ENCODE peak calls at places on chromosomes 16 and 17, in nine cellular contexts. J is GM12878, K is spleen, Z is left lung, I is mammary epithelial cell, F is neural progenitor cell, P is lower lobe of right lung, S is OCI-LY7, X is mucosa of descending colon. Y is an unnamed sample.

GRCh38 chr17:9465216-9465921 is 110.3 kb downstream of the STX8 start:
- DNase-seq in J (no peak), K (no peak), Z (no peak), I (no peak), F (no peak), P (no peak), S (no peak), X (no peak), Y (no peak)

GRCh38 chr17:15913826-15914225 is 31.1 kb upstream of the ADORA2B start:
- DNase-seq in J (no peak), K (no peak), Z (no peak), I (no peak), F (no peak), P (no peak), S (no peak), X (no peak), Y (no peak)

GRCh38 chr16:84065536-84066132 is 23.0 kb upstream of the SLC38A8 start:
- DNase-seq in J (no peak), K (peak), Z (no peak), I (peak), F (peak), P (no peak), S (peak), X (peak), Y (peak)

GRCh38 chr17:64694207-64694606 is 32.1 kb upstream of the SMURF2 start:
- DNase-seq in J (no peak), K (no peak), Z (peak), I (peak), F (no peak), P (peak), S (no peak), X (peak), Y (no peak)

GRCh38 chr16:85395207-85395912 is 217.8 kb upstream of the GSE1 start:
- DNase-seq in J (peak), K (peak), Z (peak), I (peak), F (no peak), P (peak), S (no peak), X (peak), Y (peak)

GRCh38 chr16:456891-457483 is 31.5 kb downstream of the RAB11FIP3 start:
- DNase-seq in J (no peak), K (no peak), Z (no peak), I (no peak), F (no peak), P (no peak), S (no peak), X (no peak), Y (no peak)

GRCh38 chr16:3902731-3903130 is 22.2 kb upstream of the CREBBP start:
- DNase-seq in J (no peak), K (peak), Z (no peak), I (no peak), F (no peak), P (peak), S (no peak), X (no peak), Y (no peak)

GRCh38 chr17:67442787-67443624 is 65.9 kb downstream of the PITPNC1 start:
- DNase-seq in J (no peak), K (no peak), Z (no peak), I (no peak), F (peak), P (no peak), S (no peak), X (no peak), Y (no peak)

GRCh38 chr17:71793550-71793949 is 327.3 kb upstream of the SOX9 start:
- DNase-seq in J (no peak), K (no peak), Z (no peak), I (peak), F (no peak), P (no peak), S (no peak), X (no peak), Y (no peak)

GRCh38 chr17:31521632-31522283 is 130.3 kb downstream of the RAB11FIP4 start:
- DNase-seq in J (no peak), K (peak), Z (no peak), I (no peak), F (no peak), P (no peak), S (no peak), X (no peak), Y (no peak)
- TF ChIP-seq CTCF in J (peak), K (no peak), Z (no peak), I (no peak), F (no peak), P (no peak), S (peak), X (no peak), Y (no peak)

GRCh38 chr16:52731219-52731875 is 184.4 kb upstream of the TOX3 start:
- DNase-seq in J (no peak), K (no peak), Z (no peak), I (no peak), F (no peak), P (no peak), S (no peak), X (no peak), Y (no peak)
- H3K4me3 ChIP-seq in J (no peak), K (no peak), Z (no peak), I (no peak), F (no peak), P (no peak), S (no peak), X (no peak), Y (no peak)

GRCh38 chr17:3656755-3657587 is 11.4 kb downstream of the TAX1BP3 start:
- DNase-seq in J (no peak), K (no peak), Z (no peak), I (no peak), F (no peak), P (no peak), S (no peak), X (no peak), Y (no peak)

GRCh38 chr17:3660311-3660891 is 8.0 kb downstream of the TAX1BP3 start:
- DNase-seq in J (no peak), K (no peak), Z (no peak), I (no peak), F (no peak), P (no peak), S (no peak), X (no peak), Y (no peak)

GRCh38 chr17:3657588-3657869 is 10.8 kb downstream of the TAX1BP3 start:
- DNase-seq in J (no peak), K (no peak), Z (no peak), I (no peak), F (no peak), P (no peak), S (no peak), X (no peak), Y (no peak)

GRCh38 chr17:3658784-3659449 is 9.5 kb downstream of the TAX1BP3 start:
- DNase-seq in J (no peak), K (no peak), Z (no peak), I (no peak), F (no peak), P (no peak), S (no peak), X (no peak), Y (no peak)

DNA sequence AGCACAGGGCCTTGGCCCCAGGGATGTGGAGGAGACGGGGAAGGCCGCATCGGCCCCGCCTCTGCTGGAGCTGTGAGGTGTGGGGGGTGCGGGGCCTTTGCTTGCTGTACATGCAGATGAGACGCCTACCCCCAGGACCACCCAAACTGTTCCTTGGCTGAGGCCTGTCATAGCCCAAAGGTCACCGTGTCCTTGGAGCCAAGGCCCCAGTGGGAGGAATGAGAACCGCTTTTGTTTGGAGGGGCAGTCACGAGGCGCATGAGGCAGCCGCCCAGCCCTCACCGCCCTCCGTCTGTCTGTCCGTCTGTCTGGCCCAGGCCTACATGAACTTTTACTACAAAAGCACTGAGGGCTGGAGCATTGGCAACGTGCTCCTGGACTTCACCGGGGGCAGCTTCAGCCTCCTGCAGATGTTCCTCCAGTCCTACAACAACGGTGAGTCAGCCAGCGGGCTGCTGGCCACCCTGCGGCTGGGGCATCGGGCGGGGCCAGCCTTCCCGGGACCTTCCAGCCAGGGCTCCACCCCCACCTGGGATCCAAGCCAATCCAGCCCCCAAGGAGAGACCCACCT is 8.8 kb downstream of the TAX1BP3 start:
- DNase-seq in J (no peak), K (no peak), Z (peak), I (peak), F (no peak), P (no peak), S (no peak), X (peak), Y (no peak)
- TF ChIP-seq CTCF in J (no peak), K (no peak), Z (no peak), I (peak), F (no peak), P (no peak), S (no peak), X (no peak), Y (no peak)

DNA sequence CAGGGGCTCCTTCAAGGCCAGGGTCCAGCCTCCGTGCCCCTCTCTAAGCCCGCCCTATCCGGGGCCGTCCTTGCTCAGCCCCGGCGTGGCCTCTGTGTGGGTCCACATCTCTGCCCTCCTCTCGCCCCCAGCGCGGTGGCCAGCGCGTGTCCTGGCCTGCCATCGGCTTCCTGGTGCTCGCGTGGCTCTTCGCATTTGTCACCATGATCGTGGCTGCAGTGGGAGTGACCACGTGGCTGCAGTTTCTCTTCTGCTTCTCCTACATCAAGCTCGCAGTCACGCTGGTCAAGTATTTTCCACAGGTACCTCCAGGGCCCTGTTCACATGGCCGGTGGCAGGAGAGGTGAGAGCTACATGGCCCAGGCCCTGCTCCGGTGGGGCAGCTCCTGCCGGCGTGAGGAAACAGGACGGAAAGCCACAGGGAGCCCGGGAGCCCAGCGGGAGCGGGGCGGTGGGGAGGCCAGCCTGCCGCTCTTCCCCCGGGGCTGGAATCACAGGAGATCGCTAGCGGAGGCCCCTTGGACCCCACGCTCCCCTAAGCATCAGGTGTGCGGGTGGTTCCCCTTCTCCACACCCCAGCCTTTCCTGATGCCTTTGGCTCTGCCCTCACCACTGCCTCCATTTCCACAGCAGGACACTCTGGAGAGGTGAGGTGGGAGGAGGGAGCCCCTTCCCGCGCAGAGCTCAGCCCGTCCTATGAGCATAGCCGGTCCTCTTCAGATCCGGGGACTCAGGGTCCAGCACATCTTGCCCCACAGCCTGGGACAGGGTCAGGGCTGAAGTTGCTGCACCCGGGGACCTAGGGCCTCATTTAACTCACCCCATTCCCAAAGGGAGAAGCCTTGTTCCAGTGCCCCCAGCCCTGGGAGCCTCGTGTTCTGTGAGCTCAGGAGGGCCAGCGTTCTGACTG is 10.2 kb downstream of the TAX1BP3 start:
- DNase-seq in J (no peak), K (no peak), Z (no peak), I (no peak), F (no peak), P (no peak), S (no peak), X (no peak), Y (no peak)
- H3K4me3 ChIP-seq in J (no peak), K (no peak), Z (no peak), I (no peak), F (no peak), P (no peak), S (no peak), X (no peak), Y (no peak)

DNA sequence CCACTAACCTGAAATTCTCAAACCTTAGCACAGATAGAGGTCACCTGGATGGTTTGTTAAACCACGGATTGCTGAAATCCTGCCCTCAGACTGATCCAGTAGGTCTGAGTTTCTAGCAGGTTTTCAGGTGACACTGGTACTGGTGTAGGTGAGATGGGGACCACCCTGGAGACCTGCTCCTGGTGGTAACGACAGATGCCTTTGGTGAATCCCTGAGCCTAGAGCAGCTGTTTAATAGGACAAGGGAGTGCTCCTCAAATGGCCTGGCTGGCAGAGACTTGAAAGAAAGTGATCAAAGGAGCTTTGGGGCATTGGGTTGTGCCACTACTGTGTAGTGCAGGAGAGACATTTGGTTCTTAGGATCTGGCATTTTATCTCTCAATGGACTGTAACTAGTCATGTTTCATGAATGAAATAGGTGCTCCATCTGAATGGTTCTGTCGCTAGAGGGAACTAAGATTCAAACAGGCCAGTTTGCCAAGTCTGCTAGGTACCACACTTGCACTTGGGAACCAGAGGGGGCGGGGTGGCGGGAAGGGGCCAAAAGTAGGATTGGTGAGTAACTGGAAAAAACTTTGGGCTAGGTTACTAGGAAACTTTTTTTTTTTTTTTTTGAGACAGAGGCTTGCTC is 2.9 kb upstream of the IFI35 start:
- DNase-seq in J (no peak), K (no peak), Z (no peak), I (peak), F (no peak), P (no peak), S (no peak), X (no peak), Y (no peak)
- TF ChIP-seq CTCF in J (no peak), K (no peak), Z (no peak), I (peak), F (no peak), P (no peak), S (no peak), X (no peak), Y (no peak)

DNA sequence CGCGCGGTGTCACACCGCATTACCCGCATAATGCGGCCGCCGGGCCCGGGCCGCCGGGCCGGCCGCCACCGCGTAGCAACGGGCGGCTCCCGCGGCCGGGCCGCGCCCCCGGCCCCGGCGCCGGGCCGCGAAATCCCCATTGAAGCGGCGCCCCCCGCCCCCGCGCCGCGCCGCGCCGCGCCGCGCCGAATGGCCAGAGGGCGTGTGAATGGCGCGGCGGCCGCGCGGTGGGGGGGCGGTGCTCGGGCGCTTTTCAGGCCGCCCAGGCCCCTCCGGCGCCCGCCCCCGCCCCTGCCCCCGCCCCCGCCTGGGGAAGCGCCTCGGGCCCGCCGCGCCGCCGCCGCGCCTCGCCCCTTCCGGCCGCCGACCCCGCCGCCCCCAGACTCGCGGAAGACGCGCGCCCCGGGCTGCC is 46.9 kb downstream of the WNT3 start:
- DNase-seq in J (no peak), K (no peak), Z (no peak), I (no peak), F (no peak), P (peak), S (peak), X (peak), Y (no peak)
- H3K4me3 ChIP-seq in J (peak), K (peak), Z (peak), I (peak), F (peak), P (peak), S (peak), X (peak), Y (peak)

DNA sequence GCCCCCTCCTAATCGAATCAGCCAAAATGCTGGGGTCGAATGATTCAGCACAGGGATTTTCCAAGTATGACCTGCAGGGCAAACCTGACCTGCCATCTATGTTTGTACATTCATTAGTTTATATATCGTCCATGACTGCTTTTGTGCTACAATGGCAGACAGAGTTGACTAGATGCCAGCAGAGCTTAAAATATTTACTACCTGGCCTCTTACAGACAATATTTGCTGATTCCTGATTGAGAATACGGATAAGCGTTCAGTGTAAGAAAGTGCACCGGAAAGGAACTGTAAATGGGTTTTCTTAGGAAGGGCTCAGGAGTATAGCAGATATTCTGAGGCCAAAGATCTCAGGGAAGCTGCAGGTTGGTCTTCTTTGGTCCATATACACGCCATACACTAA is 11.7 kb upstream of the TOM1L1 start:
- DNase-seq in J (no peak), K (no peak), Z (no peak), I (no peak), F (no peak), P (no peak), S (no peak), X (no peak), Y (no peak)
- TF ChIP-seq CTCF in J (no peak), K (no peak), Z (no peak), I (no peak), F (no peak), P (no peak), S (no peak), X (no peak), Y (no peak)

GRCh38 chr17:58530655-58531054 is 16.2 kb upstream of the MTMR4 start:
- DNase-seq in J (no peak), K (no peak), Z (no peak), I (no peak), F (peak), P (no peak), S (no peak), X (no peak), Y (no peak)

GRCh38 chr17:58527306-58527705 is 12.9 kb upstream of the MTMR4 start:
- DNase-seq in J (no peak), K (no peak), Z (no peak), I (no peak), F (no peak), P (no peak), S (peak), X (no peak), Y (peak)

GRCh38 chr17:58527949-58528348 is 13.5 kb upstream of the MTMR4 start:
- DNase-seq in J (no peak), K (no peak), Z (no peak), I (peak), F (no peak), P (no peak), S (no peak), X (no peak), Y (no peak)

GRCh38 chr17:58529275-58529674 is 14.8 kb upstream of the MTMR4 start:
- DNase-seq in J (no peak), K (no peak), Z (no peak), I (no peak), F (peak), P (no peak), S (no peak), X (no peak), Y (no peak)

DNA sequence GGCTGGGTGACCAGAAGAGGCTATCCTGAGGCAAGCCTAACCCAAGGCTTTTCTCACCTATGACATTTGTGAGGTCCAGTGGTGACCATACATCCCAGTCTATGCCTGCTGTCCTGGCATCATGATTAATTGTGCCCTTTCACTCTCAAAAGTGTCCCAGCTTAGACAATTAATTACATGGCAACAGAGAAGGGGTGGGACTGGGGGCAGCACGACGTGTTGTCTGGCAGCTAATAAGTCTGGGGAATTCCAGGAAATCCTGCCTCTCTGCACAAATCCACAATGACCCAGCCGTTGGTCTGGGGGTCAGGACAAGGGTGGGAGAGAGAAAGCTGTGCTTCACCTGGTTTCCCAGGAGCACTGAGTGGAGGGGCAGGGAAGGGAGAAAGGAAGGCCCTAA is 14.0 kb upstream of the MTMR4 start:
- DNase-seq in J (no peak), K (no peak), Z (no peak), I (no peak), F (no peak), P (no peak), S (no peak), X (no peak), Y (no peak)
- H3K4me3 ChIP-seq in J (no peak), K (no peak), Z (no peak), I (no peak), F (no peak), P (peak), S (no peak), X (no peak), Y (no peak)

DNA sequence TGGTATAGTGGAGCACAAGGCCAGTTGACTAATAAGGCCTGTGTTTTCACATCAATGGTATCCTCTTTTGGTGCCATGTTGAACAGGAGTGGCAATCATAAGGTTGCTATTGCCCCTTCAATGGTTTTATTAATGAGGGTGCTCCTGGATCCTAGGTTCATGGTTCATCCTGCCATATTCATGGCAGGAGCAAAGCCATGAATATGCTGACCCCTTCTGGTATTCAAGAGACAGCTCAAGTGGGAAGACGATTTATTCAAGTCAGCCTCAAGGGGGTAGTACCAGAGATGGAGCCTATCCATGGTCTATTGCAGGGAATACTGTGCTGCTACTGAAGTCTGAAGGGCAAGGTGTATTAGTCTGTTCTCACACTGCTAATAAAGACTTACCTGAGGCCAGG is 2.6 kb downstream of the ABCA9 start:
- DNase-seq in J (no peak), K (no peak), Z (no peak), I (no peak), F (peak), P (no peak), S (no peak), X (no peak), Y (no peak)
- TF ChIP-seq CTCF in J (no peak), K (no peak), Z (no peak), I (peak), F (peak), P (peak), S (peak), X (no peak), Y (no peak)